ENCODE peak calls at places on chromosomes 13 and 19, in five cellular contexts. K, L, G, R and U are unnamed samples.

GRCh38 chr19:39506944-39507714 is 7.8 kb upstream of the SELENOV start:
- DNase-seq in K (peak; percentile 12), L (peak; percentile 50), G (peak; percentile 38), R (no peak), U (peak; percentile 92)

GRCh38 chr19:47697863-47698609 is 15.2 kb upstream of the EHD2 start:
- DNase-seq in K (peak; percentile 36), L (no peak), G (peak; percentile 87), R (peak; percentile 53), U (peak; percentile 89)

GRCh38 chr13:31722684-31723083 is 16.6 kb upstream of the RXFP2 start:
- DNase-seq in K (no peak), L (no peak), G (peak; percentile 51), R (no peak), U (no peak)

GRCh38 chr19:45050036-45050435 is 11.2 kb downstream of the CLASRP start:
- DNase-seq in K (no peak), L (peak; percentile 18), G (no peak), R (no peak), U (no peak)

GRCh38 chr19:47499863-47500830 is 14.7 kb downstream of the NAPA start:
- DNase-seq in K (no peak), L (no peak), G (no peak), R (no peak), U (no peak)

GRCh38 chr19:45145270-45146189 is 15.3 kb downstream of the NKPD1 start:
- DNase-seq in K (no peak), L (no peak), G (no peak), R (no peak), U (no peak)

GRCh38 chr13:20719783-20720182 is 16.3 kb downstream of the IL17D start:
- DNase-seq in K (no peak), L (no peak), G (no peak), R (no peak), U (no peak)

GRCh38 chr13:25922373-25922772 is 129.4 kb downstream of the SHISA2 start:
- DNase-seq in K (no peak), L (no peak), G (no peak), R (no peak), U (no peak)

GRCh38 chr19:51320258-51320657 is 8.8 kb downstream of the IGLON5 start:
- DNase-seq in K (no peak), L (no peak), G (no peak), R (no peak), U (no peak)

GRCh38 chr13:64871742-64872141 is 2358.4 kb downstream of the PCDH9 start:
- DNase-seq in K (no peak), L (no peak), G (peak; percentile 2), R (no peak), U (no peak)

GRCh38 chr13:75285310-75285709 is 196.7 kb downstream of the TBC1D4 start:
- DNase-seq in K (no peak), L (no peak), G (no peak), R (no peak), U (no peak)

GRCh38 chr19:46546194-46546896 is 50.7 kb upstream of the PNMA8B start:
- DNase-seq in K (no peak), L (peak; percentile 41), G (peak; percentile 16), R (no peak), U (peak; percentile 26)

GRCh38 chr13:105817498-105817897 is 718.0 kb downstream of the EFNB2 start:
- DNase-seq in K (no peak), L (peak; percentile 57), G (no peak), R (no peak), U (no peak)

GRCh38 chr13:52686381-52686780 is 33.7 kb downstream of the SUGT1 start:
- DNase-seq in K (no peak), L (no peak), G (no peak), R (no peak), U (no peak)

GRCh38 chr19:41421314-41421713 is 5.9 kb downstream of the B3GNT8 start:
- DNase-seq in K (no peak), L (no peak), G (no peak), R (no peak), U (no peak)

GRCh38 chr19:29645911-29646310 is 19.4 kb upstream of the PLEKHF1 start:
- DNase-seq in K (no peak), L (no peak), G (peak; percentile 92), R (no peak), U (no peak)

GRCh38 chr19:41401483-41401882 is 3.9 kb downstream of the BCKDHA start:
- DNase-seq in K (no peak), L (no peak), G (no peak), R (no peak), U (no peak)

GRCh38 chr13:112722433-112723250 is 32.8 kb downstream of the ATP11A start:
- DNase-seq in K (no peak), L (peak; percentile 61), G (peak; percentile 98), R (peak; percentile 90), U (no peak)

GRCh38 chr13:66795636-66796035 is 434.5 kb downstream of the PCDH9 start:
- DNase-seq in K (no peak), L (no peak), G (no peak), R (no peak), U (no peak)

GRCh38 chr19:16365300-16365996 is 40.8 kb downstream of the KLF2 start:
- DNase-seq in K (no peak), L (no peak), G (no peak), R (no peak), U (no peak)

GRCh38 chr13:52356327-52356726 is 49.6 kb downstream of the THSD1 start:
- DNase-seq in K (no peak), L (peak; percentile 75), G (peak; percentile 55), R (no peak), U (no peak)

GRCh38 chr19:40223135-40223822 is 3.2 kb downstream of the CCNP start:
- DNase-seq in K (no peak), L (no peak), G (no peak), R (no peak), U (no peak)

GRCh38 chr19:41993612-41994483 is at the start of gene ATP1A3:
- DNase-seq in K (peak; percentile 38), L (no peak), G (peak; percentile 38), R (no peak), U (peak; percentile 89)

GRCh38 chr19:28350673-28351072 is 862.3 kb downstream of the UQCRFS1 start:
- DNase-seq in K (no peak), L (no peak), G (no peak), R (no peak), U (no peak)

GRCh38 chr13:48434203-48434602 is 21.3 kb upstream of the LPAR6 start:
- DNase-seq in K (no peak), L (no peak), G (no peak), R (no peak), U (no peak)

GRCh38 chr13:48429886-48430285 is 17.0 kb upstream of the LPAR6 start:
- DNase-seq in K (no peak), L (no peak), G (no peak), R (no peak), U (no peak)

GRCh38 chr13:48429036-48429435 is 16.1 kb upstream of the LPAR6 start:
- DNase-seq in K (no peak), L (no peak), G (no peak), R (no peak), U (no peak)

GRCh38 chr13:48431431-48431830 is 18.5 kb upstream of the LPAR6 start:
- DNase-seq in K (no peak), L (no peak), G (no peak), R (no peak), U (no peak)

GRCh38 chr13:48431987-48432615 is 19.2 kb upstream of the LPAR6 start:
- DNase-seq in K (no peak), L (no peak), G (peak; percentile 40), R (no peak), U (no peak)
- TF ChIP-seq CTCF in K (no peak), L (no peak), G (no peak), R (no peak), U (no peak)

DNA sequence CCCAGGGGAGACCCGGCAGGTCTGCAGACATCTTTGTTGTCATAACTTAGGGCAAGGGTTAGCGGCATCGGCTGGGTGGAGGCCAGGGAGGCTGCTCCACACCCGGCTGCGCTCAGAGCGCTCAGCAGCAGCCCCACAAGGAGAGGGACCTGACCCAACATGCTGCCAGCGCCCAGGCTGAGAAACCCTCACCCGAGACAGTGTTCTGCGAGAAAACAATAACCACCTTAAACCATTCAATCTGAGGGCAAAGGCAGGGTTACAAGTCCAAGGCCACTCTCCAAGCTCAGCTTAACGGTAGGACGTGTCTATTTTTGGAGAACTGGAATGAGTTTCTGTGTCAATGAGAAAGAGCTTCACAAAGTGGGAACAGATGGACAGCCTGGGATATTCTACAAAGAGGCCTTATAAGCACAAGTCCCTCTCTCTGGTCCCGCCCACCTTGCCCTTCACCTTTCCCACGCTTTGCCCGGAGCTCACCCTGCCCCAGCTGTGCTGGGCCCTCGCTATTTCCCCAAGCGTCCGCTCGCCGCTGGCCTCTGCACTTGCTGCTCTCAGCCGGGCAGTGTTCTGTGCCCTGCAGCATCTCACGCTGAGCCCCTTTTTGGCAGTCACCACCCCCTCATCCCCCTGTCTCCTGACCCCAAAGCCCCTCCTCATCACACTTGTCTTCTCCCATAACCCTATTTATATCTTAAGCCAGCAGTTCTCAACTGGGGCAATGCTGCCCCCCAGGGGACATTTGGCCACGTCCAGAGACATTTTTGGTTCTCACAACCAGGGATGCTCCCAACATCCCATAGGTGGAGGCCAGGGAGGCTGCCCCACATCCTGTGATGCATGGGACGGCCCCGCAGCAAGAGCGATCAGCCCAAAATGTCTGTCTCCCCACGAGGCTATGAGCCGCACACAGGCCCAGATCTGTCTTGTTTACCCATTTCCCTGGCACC is 17.6 kb downstream of the PPP1R12C start:
- DNase-seq in K (no peak), L (no peak), G (no peak), R (no peak), U (no peak)
- TF ChIP-seq CTCF in K (no peak), L (peak; percentile 42), G (no peak), R (no peak), U (no peak)

GRCh38 chr19:35739275-35740107 is 2.8 kb downstream of the IGFLR1 start:
- DNase-seq in K (no peak), L (no peak), G (no peak), R (no peak), U (no peak)

GRCh38 chr19:35738887-35739229 is 3.4 kb downstream of the IGFLR1 start:
- DNase-seq in K (no peak), L (no peak), G (no peak), R (no peak), U (no peak)

GRCh38 chr19:35738021-35738886 is 4.0 kb downstream of the IGFLR1 start:
- DNase-seq in K (no peak), L (no peak), G (no peak), R (no peak), U (no peak)

GRCh38 chr19:35734889-35735288 is 7.4 kb downstream of the IGFLR1 start:
- DNase-seq in K (no peak), L (no peak), G (no peak), R (no peak), U (no peak)

GRCh38 chr19:35736913-35737886 is 5.1 kb downstream of the IGFLR1 start:
- DNase-seq in K (no peak), L (no peak), G (no peak), R (no peak), U (no peak)
- TF ChIP-seq CTCF in K (peak; percentile 21), L (peak; percentile 48), G (peak; percentile 22), R (peak; percentile 9), U (no peak)

GRCh38 chr19:588093-588742 is 1.5 kb upstream of the HCN2 start:
- DNase-seq in K (peak; percentile 36), L (no peak), G (peak; percentile 59), R (no peak), U (peak; percentile 79)
- TF ChIP-seq CTCF in K (peak; percentile 61), L (peak; percentile 79), G (peak; percentile 63), R (peak; percentile 66), U (peak; percentile 39)

GRCh38 chr19:52343548-52343947 is 7.5 kb downstream of the ZNF610 start:
- DNase-seq in K (peak; percentile 24), L (no peak), G (peak; percentile 16), R (no peak), U (peak; percentile 38)
- TF ChIP-seq CTCF in K (peak; percentile 48), L (peak; percentile 45), G (peak; percentile 11), R (peak; percentile 20), U (peak; percentile 13)